ENCODE peak calls at places on chromosomes 11 and 22, in five cellular contexts. Q is foreskin fibroblast, E is fibroblast of the aortic adventitia, S is fibroblast of mammary gland, O is pancreas. K is an unnamed sample.

GRCh38 chr11:130611791-130612251 is 163.4 kb downstream of the ADAMTS15 start:
- DNase-seq in Q (peak; percentile 66), E (peak; percentile 82), S (peak; percentile 83), O (no peak), K (no peak)

GRCh38 chr22:49976439-49977175 is 16.0 kb downstream of the PIM3 start:
- DNase-seq in Q (no peak), E (no peak), S (no peak), O (no peak), K (no peak)

GRCh38 chr11:46366661-46367161 is 14.8 kb upstream of the MDK start:
- DNase-seq in Q (no peak), E (no peak), S (no peak), O (no peak), K (no peak)

GRCh38 chr11:128709402-128709801 is 15.5 kb downstream of the FLI1 start:
- DNase-seq in Q (peak; percentile 85), E (peak; percentile 100), S (peak; percentile 71), O (no peak), K (no peak)

GRCh38 chr22:29670615-29671014 is 49.2 kb upstream of the CABP7 start:
- DNase-seq in Q (no peak), E (no peak), S (no peak), O (no peak), K (no peak)

GRCh38 chr22:48382197-48382596 is 1445.5 kb downstream of the BRD1 start:
- DNase-seq in Q (no peak), E (no peak), S (no peak), O (no peak), K (no peak)

GRCh38 chr11:33280402-33280801 is 23.2 kb downstream of the HIPK3 start:
- DNase-seq in Q (no peak), E (no peak), S (no peak), O (no peak), K (no peak)

GRCh38 chr11:86265194-86265593 is 20.6 kb downstream of the EED start:
- DNase-seq in Q (no peak), E (no peak), S (no peak), O (no peak), K (no peak)

GRCh38 chr22:30245985-30246901 is at the start of gene LIF:
- DNase-seq in Q (peak; percentile 59), E (peak; percentile 74), S (peak; percentile 56), O (no peak), K (no peak)

GRCh38 chr11:61693897-61694840 is 14.0 kb downstream of the DAGLA start:
- DNase-seq in Q (no peak), E (no peak), S (no peak), O (peak; percentile 48), K (no peak)

GRCh38 chr11:75562836-75563484 is 907 bp downstream of the SERPINH1 start:
- DNase-seq in Q (peak; percentile 64), E (peak; percentile 53), S (peak; percentile 64), O (no peak), K (no peak)

GRCh38 chr22:27381960-27382742 is 419.4 kb downstream of the MN1 start:
- DNase-seq in Q (no peak), E (no peak), S (no peak), O (no peak), K (peak; percentile 55)

GRCh38 chr11:47514825-47515647 is 37.9 kb downstream of the CELF1 start:
- DNase-seq in Q (peak; percentile 88), E (peak; percentile 91), S (peak; percentile 95), O (no peak), K (no peak)

GRCh38 chr11:103326070-103326794 is 217.0 kb downstream of the DYNC2H1 start:
- DNase-seq in Q (peak; percentile 60), E (peak; percentile 86), S (peak; percentile 84), O (peak; percentile 22), K (no peak)

GRCh38 chr22:41565403-41566054 is 4.7 kb downstream of the CSDC2 start:
- DNase-seq in Q (peak; percentile 76), E (peak; percentile 83), S (peak; percentile 85), O (no peak), K (no peak)

GRCh38 chr11:99916078-99916477 is 771.0 kb upstream of the ARHGAP42 start:
- DNase-seq in Q (no peak), E (no peak), S (no peak), O (no peak), K (no peak)

GRCh38 chr22:39661842-39662676 is 91.5 kb downstream of the CACNA1I start:
- DNase-seq in Q (no peak), E (no peak), S (no peak), O (peak; percentile 15), K (no peak)

GRCh38 chr11:35526370-35526792 is 965 bp upstream of the PAMR1 start:
- DNase-seq in Q (no peak), E (peak; percentile 60), S (peak; percentile 79), O (no peak), K (peak; percentile 21)

GRCh38 chr22:19121631-19122142 is 525 bp downstream of the DGCR2 start:
- DNase-seq in Q (no peak), E (no peak), S (no peak), O (peak; percentile 67), K (no peak)

GRCh38 chr11:102843474-102843873 is at the start of gene MMP3:
- DNase-seq in Q (peak; percentile 55), E (no peak), S (peak; percentile 70), O (no peak), K (no peak)

DNA sequence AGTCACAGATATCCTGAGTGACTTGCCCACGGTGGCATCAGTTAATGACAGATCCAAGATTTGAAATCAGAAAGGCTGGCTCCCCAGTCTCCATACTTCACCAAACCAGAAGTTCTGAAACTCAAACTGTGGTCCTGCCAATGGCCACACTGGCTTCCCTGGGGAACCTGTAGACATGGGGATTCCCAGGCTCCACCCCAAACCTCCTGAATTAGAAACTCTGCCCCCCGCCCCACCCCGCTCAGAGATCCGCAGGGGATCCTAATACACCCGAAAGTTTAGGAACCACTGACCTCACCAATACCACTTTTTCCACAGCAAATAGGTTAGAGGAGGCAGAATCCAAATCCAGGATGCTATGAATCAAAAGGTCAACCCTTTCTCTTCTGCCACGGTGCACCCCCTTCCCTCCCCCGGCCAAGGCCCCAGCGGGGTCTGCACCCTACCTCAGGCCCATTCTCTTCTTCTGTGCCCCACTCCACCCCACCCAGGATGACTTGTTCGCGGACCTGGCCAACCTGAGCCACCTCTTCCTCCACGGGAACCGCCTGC is 15.4 kb downstream of the RTN4RL2 start:
- DNase-seq in Q (no peak), E (no peak), S (no peak), O (no peak), K (no peak)
- H3K4me3 ChIP-seq in Q (peak overlapping the region; percentile 22), E (peak overlapping the region; percentile 44), S (no peak overlapping the region), O (peak overlapping the region; percentile 19), K (peak overlapping the region; percentile 57)

DNA sequence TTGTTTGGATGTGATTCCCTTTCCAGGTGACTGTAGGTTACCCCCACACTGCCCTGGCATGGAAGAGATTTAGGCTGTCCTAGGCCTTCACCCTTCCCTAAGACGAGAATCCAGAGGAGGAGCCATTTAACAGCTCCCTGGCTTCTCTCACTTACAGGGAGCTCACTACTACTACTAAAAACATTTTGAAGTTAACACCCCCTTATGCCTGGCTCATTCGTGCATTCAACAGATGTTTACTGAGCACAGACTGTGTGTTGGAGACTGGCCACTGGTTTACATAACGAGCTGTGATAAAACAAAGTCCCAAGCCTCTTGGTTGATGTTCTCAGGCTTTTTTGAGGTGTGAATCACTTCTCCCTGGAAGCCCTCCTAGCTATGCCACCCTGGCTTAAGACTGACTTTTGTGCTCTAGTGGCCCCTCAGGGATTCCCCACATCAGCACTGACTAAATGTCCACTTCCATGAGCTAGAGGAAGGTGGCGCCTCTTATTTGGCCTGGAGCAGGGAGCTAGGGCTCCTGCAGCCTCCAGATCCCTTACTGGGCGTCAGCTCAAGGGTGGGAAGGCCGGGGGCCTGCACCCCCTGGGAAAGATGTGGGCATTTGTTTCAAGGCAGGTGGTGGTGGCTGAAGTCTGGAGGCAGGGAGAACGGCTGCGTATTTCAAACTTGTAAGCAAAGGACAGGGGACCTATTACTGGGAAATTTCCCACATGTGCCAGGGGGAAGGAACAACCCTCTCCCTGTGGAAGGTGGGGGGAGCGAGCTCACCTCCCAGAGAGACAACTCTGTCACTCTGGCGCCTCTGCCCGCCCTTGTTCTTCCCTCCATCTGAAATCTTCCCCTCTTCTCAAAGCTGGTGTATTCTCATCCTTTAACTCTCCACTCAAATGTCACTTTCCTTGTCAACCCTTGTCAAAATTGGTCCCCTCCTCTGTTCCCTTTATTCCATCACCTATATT is 19.4 kb upstream of the MALAT1 start:
- DNase-seq in Q (peak; percentile 81), E (peak; percentile 99), S (peak; percentile 98), O (peak; percentile 74), K (no peak)
- TF ChIP-seq CTCF in Q (peak; percentile 34), E (peak; percentile 61), S (peak; percentile 54), O (no peak), K (peak; percentile 21)

GRCh38 chr11:57647960-57648776 is 1.5 kb downstream of the YPEL4 start:
- DNase-seq in Q (no peak), E (no peak), S (no peak), O (no peak), K (no peak)
- H3K4me3 ChIP-seq in Q (peak overlapping the region; percentile 49), E (peak overlapping the region; percentile 74), S (peak overlapping the region; percentile 52), O (no peak overlapping the region), K (peak overlapping the region; percentile 50)

DNA sequence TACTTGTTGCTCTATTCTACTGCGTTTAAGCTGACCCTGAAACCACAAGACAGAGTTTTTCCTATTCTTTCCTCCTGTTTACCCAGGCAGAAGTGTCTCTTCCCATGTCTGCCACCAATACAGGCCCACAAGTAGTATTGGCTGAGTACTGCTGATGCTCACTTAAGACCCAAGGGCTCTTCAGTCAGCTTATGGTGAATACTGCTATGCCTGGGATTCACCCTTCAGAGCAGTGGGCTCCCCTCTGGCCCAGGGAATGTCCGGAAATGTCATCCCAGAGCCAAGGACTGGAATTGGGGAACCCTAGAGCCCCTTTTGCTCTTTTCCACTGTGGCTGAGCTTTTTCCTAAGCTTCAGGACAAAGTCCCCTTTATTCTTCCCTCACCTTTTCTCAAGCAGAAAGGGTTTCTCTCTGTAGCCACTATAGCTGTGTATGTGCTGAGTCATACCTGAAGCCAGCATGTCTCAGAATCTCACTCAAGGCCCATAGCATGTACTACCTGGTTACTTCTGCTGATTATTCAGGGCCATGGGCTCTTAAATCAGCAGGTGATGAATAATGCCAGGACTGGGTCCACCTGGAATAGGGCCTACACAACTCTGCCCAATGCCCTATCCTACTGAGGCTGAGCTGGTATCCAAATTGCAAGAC is 745.8 kb upstream of the ANO5 start:
- DNase-seq in Q (no peak), E (no peak), S (no peak), O (no peak), K (no peak)
- TF ChIP-seq CTCF in Q (no peak), E (no peak), S (no peak), O (no peak), K (no peak)

GRCh38 chr11:1456596-1457325 is 29.8 kb downstream of the MOB2 start:
- DNase-seq in Q (no peak), E (no peak), S (no peak), O (no peak), K (no peak)
- H3K4me3 ChIP-seq in Q (no peak overlapping the region), E (no peak overlapping the region), S (no peak overlapping the region), O (no peak overlapping the region), K (no peak overlapping the region)

DNA sequence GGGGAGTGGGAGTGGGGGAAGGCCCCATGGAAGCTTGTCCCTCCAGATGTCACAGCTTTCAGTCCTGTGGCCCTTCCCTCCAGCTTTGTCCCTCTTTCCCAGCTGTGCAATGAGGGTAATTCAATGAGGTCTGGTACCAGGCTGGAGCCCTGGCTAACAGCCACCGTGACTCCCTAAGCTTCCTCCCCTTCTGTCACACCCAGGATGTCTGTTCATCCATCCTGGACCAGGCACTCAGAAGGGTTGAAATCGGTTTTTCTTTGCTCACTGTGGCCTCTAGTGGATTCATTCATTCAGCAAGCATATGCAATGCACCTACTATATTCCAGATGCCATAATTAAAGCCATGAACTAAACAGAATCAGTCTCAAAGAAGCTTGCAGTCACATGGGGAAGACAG is 38.7 kb downstream of the SYT13 start:
- DNase-seq in Q (no peak), E (no peak), S (peak; percentile 10), O (no peak), K (no peak)
- TF ChIP-seq CTCF in Q (no peak), E (no peak), S (no peak), O (no peak), K (no peak)